ENCODE peak calls at places on chromosomes 3 and 15, in ten cellular contexts. I, O, P, G, K, A, W, R, U and E are unnamed samples. For H3K4me1, the result is how much of the 10 kb centered on the place peaks cover.

GRCh38 chr15:63978511-63979226 is 67.6 kb downstream of the DAPK2 start:
- DNase-seq in A (no peak), U (no peak), K (no peak), O (no peak), R (no peak), W (no peak), P (no peak), I (no peak), G (no peak), E (no peak)

GRCh38 chr3:69306239-69307185 is 79.4 kb downstream of the FRMD4B start:
- DNase-seq in U (peak), R (peak), O (peak), I (peak), P (peak), A (peak), G (peak), K (peak), W (peak), E (peak)

GRCh38 chr15:41813426-41813825 is 14.5 kb upstream of the JMJD7 start:
- DNase-seq in K (no peak), W (no peak), U (no peak), G (no peak), I (no peak), O (no peak), A (no peak), P (no peak), R (no peak), E (no peak)

GRCh38 chr15:99509686-99510461 is 55.9 kb upstream of the MEF2A start:
- DNase-seq in U (peak), A (no peak), O (no peak), G (no peak), I (no peak), W (no peak), K (no peak), P (no peak), R (no peak), E (no peak)

GRCh38 chr3:30146978-30147377 is 459.4 kb upstream of the TGFBR2 start:
- DNase-seq in W (no peak), U (no peak), R (no peak), P (no peak), I (no peak), G (no peak), K (no peak), O (no peak), A (no peak), E (no peak)

GRCh38 chr3:117603097-117603496 is 893.5 kb downstream of the TUSC7 start:
- DNase-seq in P (no peak), W (no peak), O (no peak), K (no peak), A (no peak), G (no peak), U (peak), I (no peak), R (no peak), E (no peak)

GRCh38 chr3:121690777-121691405 is 30.2 kb upstream of the HCLS1 start:
- DNase-seq in U (peak), G (no peak), K (no peak), P (no peak), R (no peak), W (no peak), I (no peak), A (no peak), O (no peak), E (no peak)

GRCh38 chr3:33980252-33980651 is 181.8 kb downstream of the PDCD6IP start:
- DNase-seq in K (peak), U (peak), A (peak), P (no peak), W (peak), G (no peak), I (no peak), R (no peak), O (no peak), E (peak)

GRCh38 chr15:77607111-77607893 is 25.4 kb downstream of the LINGO1 start:
- DNase-seq in P (no peak), A (no peak), U (no peak), R (no peak), W (no peak), G (no peak), I (no peak), O (no peak), K (no peak), E (no peak)

GRCh38 chr3:60403866-60404265 is 847.4 kb downstream of the FHIT start:
- DNase-seq in R (no peak), A (no peak), W (no peak), U (no peak), I (no peak), G (no peak), O (no peak), P (no peak), K (no peak), E (no peak)

GRCh38 chr3:125146601-125147490 is 65.7 kb downstream of the SLC12A8 start:
- DNase-seq in I (no peak), U (no peak), G (peak), A (no peak), W (no peak), K (no peak), P (peak), O (no peak), R (peak), E (peak)

GRCh38 chr15:63793046-63793483 is 40.7 kb downstream of the HERC1 start:
- DNase-seq in G (no peak), O (no peak), U (no peak), R (no peak), W (no peak), K (no peak), P (no peak), I (no peak), A (no peak), E (no peak)

GRCh38 chr3:42600958-42601675 is 631 bp downstream of the NKTR start:
- DNase-seq in U (peak), K (peak), P (peak), W (peak), A (no peak), R (peak), O (peak), I (peak), G (peak), E (no peak)

GRCh38 chr3:124126446-124127017 is 134.6 kb upstream of the ROPN1 start:
- DNase-seq in P (no peak), G (no peak), K (no peak), O (no peak), W (no peak), A (no peak), R (no peak), I (no peak), U (no peak), E (no peak)

GRCh38 chr3:188133219-188133618 is 20.7 kb upstream of the LPP start:
- DNase-seq in O (no peak), I (no peak), P (no peak), G (no peak), K (no peak), W (no peak), A (no peak), U (no peak), R (no peak), E (no peak)

GRCh38 chr3:40770046-40770445 is 245.3 kb downstream of the ZNF621 start:
- DNase-seq in P (no peak), I (peak), G (no peak), K (no peak), W (no peak), U (no peak), A (no peak), O (peak), R (peak), E (peak)

GRCh38 chr3:75089831-75090230 is 475.4 kb upstream of the CNTN3 start:
- DNase-seq in K (no peak), R (no peak), I (no peak), W (no peak), U (no peak), A (no peak), O (no peak), G (no peak), P (no peak), E (no peak)

GRCh38 chr3:71713041-71713440 is 12.2 kb downstream of the EIF4E3 start:
- DNase-seq in I (peak), K (no peak), G (no peak), P (no peak), W (no peak), A (no peak), O (no peak), R (no peak), U (no peak), E (no peak)

GRCh38 chr15:77627067-77627466 is 5.6 kb downstream of the LINGO1 start:
- DNase-seq in I (no peak), K (no peak), P (no peak), A (no peak), W (no peak), O (no peak), G (no peak), U (no peak), R (no peak), E (no peak)

GRCh38 chr3:142888484-142889262 is at the start of gene PCOLCE2:
- DNase-seq in A (peak), W (peak), P (no peak), I (peak), O (peak), K (peak), U (no peak), G (peak), R (peak), E (peak)

GRCh38 chr15:63501256-63502089 is 2.9 kb upstream of the USP3 start:
- DNase-seq in W (peak), A (no peak), R (peak), P (peak), I (peak), O (peak), K (peak), U (peak), G (peak), E (peak)

GRCh38 chr15:48720646-48721045 is 75.1 kb upstream of the FBN1 start:
- DNase-seq in P (no peak), K (no peak), G (peak), W (no peak), R (no peak), A (no peak), O (no peak), I (no peak), U (no peak), E (no peak)

GRCh38 chr3:107790612-107791011 is 267.9 kb downstream of the BBX start:
- DNase-seq in R (no peak), K (no peak), I (no peak), P (no peak), A (no peak), W (no peak), O (no peak), G (no peak), U (no peak), E (no peak)

GRCh38 chr3:33277193-33277882 is at the start of gene FBXL2:
- DNase-seq in P (peak), R (peak), A (peak), U (peak), I (peak), W (peak), O (peak), K (peak), G (peak), E (peak)

GRCh38 chr3:195077611-195078540 is 193.1 kb downstream of the XXYLT1 start:
- DNase-seq in W (no peak), K (no peak), O (no peak), G (peak), P (no peak), A (no peak), I (no peak), U (no peak), R (no peak), E (no peak)

GRCh38 chr3:170714151-170714550 is 128.3 kb upstream of the SLC7A14 start:
- DNase-seq in W (no peak), O (no peak), K (no peak), A (no peak), R (no peak), P (no peak), G (no peak), U (no peak), I (no peak), E (no peak)

GRCh38 chr3:55322649-55323048 is 164.5 kb downstream of the WNT5A start:
- DNase-seq in A (no peak), I (no peak), R (no peak), G (no peak), P (no peak), O (no peak), K (no peak), U (no peak), W (no peak), E (no peak)

GRCh38 chr15:60635507-60636352 is 156.8 kb upstream of the ICE2 start:
- DNase-seq in G (no peak), U (peak), R (no peak), A (no peak), K (no peak), W (no peak), I (no peak), O (no peak), P (no peak), E (no peak)

GRCh38 chr3:187101184-187102072 is 37.9 kb downstream of the RPL39L start:
- DNase-seq in R (peak), O (peak), W (no peak), P (peak), K (peak), A (no peak), U (peak), I (peak), G (peak), E (peak)

GRCh38 chr3:143885803-143886427 is 37.6 kb upstream of the SLC9A9 start:
- DNase-seq in W (peak), O (no peak), I (no peak), G (no peak), K (peak), A (peak), R (peak), P (no peak), U (peak), E (peak)

GRCh38 chr3:118262800-118263402 is 771.7 kb downstream of the IGSF11 start:
- DNase-seq in P (no peak), I (no peak), K (no peak), U (no peak), R (no peak), O (no peak), A (no peak), W (no peak), G (no peak), E (no peak)

GRCh38 chr3:57794501-57794900 is 38.4 kb downstream of the SLMAP start:
- DNase-seq in G (no peak), A (no peak), U (no peak), P (no peak), R (no peak), O (no peak), W (no peak), K (no peak), I (no peak), E (no peak)

GRCh38 chr3:40657623-40658022 is 132.9 kb downstream of the ZNF621 start:
- DNase-seq in O (no peak), K (no peak), A (no peak), I (no peak), R (no peak), U (no peak), P (no peak), W (no peak), G (no peak), E (no peak)

GRCh38 chr3:188212308-188212969 is 58.5 kb downstream of the LPP start:
- DNase-seq in K (peak), P (no peak), G (peak), I (no peak), W (peak), A (no peak), U (no peak), O (no peak), R (no peak), E (no peak)

GRCh38 chr3:40312661-40313226 is 3.2 kb downstream of the EIF1B start:
- DNase-seq in R (no peak), G (no peak), O (no peak), K (no peak), I (no peak), W (no peak), A (no peak), P (no peak), U (no peak), E (no peak)

GRCh38 chr15:72042054-72042453 is 75.9 kb downstream of the MYO9A start:
- DNase-seq in U (no peak), G (no peak), R (no peak), A (no peak), W (no peak), P (no peak), O (no peak), I (no peak), K (no peak), E (no peak)

GRCh38 chr3:135758961-135759360 is 206.6 kb upstream of the PPP2R3A start:
- DNase-seq in I (no peak), U (no peak), A (no peak), R (no peak), O (no peak), K (no peak), W (no peak), G (no peak), P (no peak), E (no peak)

DNA sequence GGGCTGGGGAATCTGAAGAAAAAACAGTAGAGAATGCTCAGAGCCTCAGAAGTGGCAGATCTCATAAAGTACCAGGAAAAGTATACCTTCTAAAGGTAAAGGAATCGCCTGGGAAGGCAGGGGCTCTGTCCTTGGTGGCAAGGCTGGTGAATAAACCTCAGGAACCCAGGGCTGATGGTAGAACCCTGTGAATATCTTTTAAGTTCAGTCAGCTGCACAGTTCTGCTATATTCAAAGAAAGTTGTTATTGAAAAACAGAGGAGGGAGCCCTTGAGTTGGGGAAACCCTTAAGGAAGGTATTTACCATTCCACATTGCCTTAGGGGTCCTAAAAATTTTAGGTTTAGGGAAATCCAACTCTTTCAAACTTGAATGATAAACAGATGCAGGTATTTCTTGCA is 31.2 kb downstream of the ZPLD1 start:
- DNase-seq in U (no peak), G (no peak), A (peak), K (no peak), P (no peak), R (no peak), O (no peak), W (peak), I (no peak), E (no peak)
- H3K4me1 ChIP-seq in U (under half), G (under half), A (under half), K (under half), P (under half), R (under half), O (under half), W (under half), I (under half), E (under half)

DNA sequence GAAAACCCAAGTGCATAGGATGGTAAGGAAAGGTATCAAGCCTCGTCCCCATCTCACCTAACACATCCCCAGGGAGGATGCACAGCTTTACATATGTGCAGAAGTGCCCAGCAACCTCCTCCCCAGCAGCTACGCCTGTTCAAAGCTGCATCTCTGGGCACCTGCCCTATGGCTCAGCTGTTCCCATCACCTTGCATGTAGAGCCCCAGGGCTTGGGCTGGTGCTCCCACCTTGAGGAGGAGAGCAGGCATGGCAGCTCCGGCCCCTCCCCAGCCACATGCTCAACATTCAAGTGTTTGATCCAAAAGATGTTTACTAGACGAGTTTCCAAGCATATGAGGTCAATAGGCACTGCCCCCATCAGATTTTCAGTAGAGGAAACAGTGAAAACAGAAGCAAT is 173.5 kb downstream of the ATP10A start:
- DNase-seq in P (no peak), R (no peak), G (peak), I (peak), U (no peak), A (no peak), O (no peak), K (no peak), W (peak), E (no peak)
- TF ChIP-seq CTCF in P (no peak), R (no peak), G (no peak), I (no peak), U (no peak), A (no peak), O (no peak), K (no peak), W (peak), E (no peak)

DNA sequence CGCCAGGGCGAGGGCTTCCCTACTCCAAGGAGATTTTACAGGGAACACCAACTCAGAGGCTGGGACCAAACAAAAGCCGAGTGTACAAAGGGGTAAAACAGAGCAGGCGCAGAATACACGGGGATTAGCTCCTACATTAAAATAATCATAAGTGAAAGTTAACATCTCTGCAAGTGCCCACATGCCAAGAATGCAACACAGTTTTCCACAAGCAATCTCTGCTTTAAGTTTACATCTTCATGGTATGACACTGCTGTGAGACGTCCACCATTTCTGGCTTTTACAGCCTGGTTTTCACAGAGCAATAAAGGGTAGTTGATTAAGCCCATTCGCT is 500 bp upstream of the VGLL3 start:
- DNase-seq in P (no peak), A (no peak), R (no peak), I (no peak), K (no peak), U (no peak), G (no peak), W (no peak), O (no peak), E (no peak)
- H3K27ac ChIP-seq in P (no peak), A (no peak), R (peak), I (peak), K (peak), U (no peak), G (peak), W (no peak), O (peak), E (peak)

DNA sequence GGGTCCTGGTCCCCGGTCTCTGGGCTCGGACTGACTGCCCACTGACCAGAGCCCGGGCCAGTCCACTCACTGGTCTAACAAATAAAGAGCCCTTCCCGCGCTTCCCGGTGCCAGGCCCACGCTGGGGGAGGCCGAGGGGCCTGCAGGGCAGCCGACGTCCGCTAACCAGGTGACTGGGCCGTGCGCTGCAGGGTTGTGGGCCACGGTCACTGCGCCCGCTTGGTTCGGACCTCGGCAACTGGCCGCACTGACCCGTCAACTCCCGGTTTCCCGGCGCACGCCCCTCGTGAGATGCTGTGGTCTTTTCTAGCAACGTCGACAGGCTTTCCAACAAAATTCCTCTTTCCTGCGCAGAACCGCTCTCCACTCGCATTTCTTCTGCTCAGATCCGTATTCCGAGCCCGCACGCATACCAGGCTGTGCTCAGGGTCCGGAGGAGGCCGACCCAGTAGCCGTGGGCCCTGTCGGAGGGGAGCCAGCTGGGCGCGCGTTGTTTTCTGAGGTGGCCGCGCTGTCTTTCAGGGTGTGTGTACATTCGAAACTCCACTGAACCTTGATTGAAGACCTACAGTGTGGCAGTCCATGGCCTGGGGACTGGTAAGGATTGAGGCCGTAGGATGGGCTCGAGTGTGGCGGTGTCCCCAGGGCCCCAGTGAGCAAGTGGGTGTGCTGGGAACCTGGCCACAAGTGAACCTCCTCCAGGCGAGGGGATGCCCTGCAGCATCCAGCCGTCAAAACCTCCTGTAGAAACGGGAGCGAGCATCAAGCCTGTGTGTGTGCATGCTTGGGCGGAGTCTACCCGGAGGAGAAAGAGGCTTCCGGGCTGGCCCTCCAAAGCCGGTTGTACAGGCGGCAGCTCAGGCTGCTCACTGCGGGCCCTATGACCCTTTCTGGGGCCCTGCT is 875 bp upstream of the NT5DC2 start:
- DNase-seq in A (no peak), G (peak), W (peak), O (no peak), I (peak), U (peak), P (peak), R (no peak), K (no peak), E (no peak)
- H3K4me1 ChIP-seq in A (under half), G (half or more), W (under half), O (half or more), I (half or more), U (half or more), P (under half), R (half or more), K (under half), E (under half)